ENCODE peak calls at places on chromosomes 2 and 18, in nine cellular contexts. E is KBM-7; W is left lobe of liver; T is smooth muscle cell of the brain vasculature; A is activated CD4-positive, alpha-beta T cell treated with anti-CD3 and anti-CD28 coated beads, Interleukin-2, amount 50 U/mL, for 1 hour; S is ELF-1; X is T-helper 9 cell; K is adrenal gland; J is AG08396. G is an unnamed sample.

GRCh38 chr2:27378096-27378808 is 2.3 kb downstream of the ZNF513 start:
- DNase-seq in E (no peak), W (peak), T (no peak), A (no peak), S (no peak), X (no peak), K (peak), J (peak), G (no peak)

GRCh38 chr2:174585657-174586056 is 11.9 kb downstream of the WIPF1 start:
- DNase-seq in E (no peak), W (no peak), T (no peak), A (no peak), S (peak), X (no peak), K (no peak), J (no peak), G (no peak)

GRCh38 chr2:29749843-29750242 is 171.5 kb downstream of the ALK start:
- DNase-seq in E (no peak), W (no peak), T (no peak), A (no peak), S (no peak), X (no peak), K (no peak), J (no peak), G (no peak)

GRCh38 chr2:64214281-64215115 is 70.3 kb upstream of the PELI1 start:
- DNase-seq in E (no peak), W (no peak), T (no peak), A (no peak), S (no peak), X (no peak), K (no peak), J (no peak), G (no peak)

GRCh38 chr2:58448065-58448507 is 207.0 kb upstream of the FANCL start:
- DNase-seq in E (peak), W (peak), T (peak), A (no peak), S (peak), X (no peak), K (peak), J (peak), G (peak)

GRCh38 chr18:59388817-59389216 is 29.8 kb upstream of the LMAN1 start:
- DNase-seq in E (no peak), W (no peak), T (no peak), A (no peak), S (no peak), X (no peak), K (no peak), J (no peak), G (no peak)

GRCh38 chr2:51032748-51033355 is 920 bp upstream of the NRXN1 start:
- DNase-seq in E (no peak), W (no peak), T (no peak), A (no peak), S (no peak), X (no peak), K (no peak), J (no peak), G (no peak)

GRCh38 chr18:46073474-46074331 is 1.6 kb upstream of the PSTPIP2 start:
- DNase-seq in E (peak), W (peak), T (peak), A (peak), S (peak), X (no peak), K (peak), J (peak), G (no peak)

GRCh38 chr2:177398290-177398683 is 5.7 kb downstream of the AGPS start:
- DNase-seq in E (no peak), W (no peak), T (no peak), A (no peak), S (no peak), X (no peak), K (no peak), J (no peak), G (no peak)

GRCh38 chr2:94871226-94872087 is at the start of gene TEKT4:
- DNase-seq in E (no peak), W (peak), T (no peak), A (no peak), S (peak), X (no peak), K (no peak), J (no peak), G (no peak)

GRCh38 chr2:71223767-71224333 is 3.1 kb downstream of the PAIP2B start:
- DNase-seq in E (peak), W (peak), T (no peak), A (no peak), S (peak), X (no peak), K (peak), J (no peak), G (peak)

GRCh38 chr18:55264108-55264507 is 304.8 kb upstream of the CCDC68 start:
- DNase-seq in E (no peak), W (no peak), T (no peak), A (no peak), S (no peak), X (no peak), K (peak), J (no peak), G (no peak)

GRCh38 chr2:130823886-130824491 is 12.7 kb upstream of the ARHGEF4 start:
- DNase-seq in E (no peak), W (no peak), T (no peak), A (peak), S (no peak), X (no peak), K (no peak), J (no peak), G (no peak)

GRCh38 chr2:2640818-2641217 is 309.7 kb upstream of the MYT1L start:
- DNase-seq in E (no peak), W (no peak), T (no peak), A (no peak), S (no peak), X (no peak), K (no peak), J (no peak), G (no peak)

GRCh38 chr2:109203246-109204011 is 74.4 kb downstream of the SH3RF3 start:
- DNase-seq in E (no peak), W (peak), T (no peak), A (no peak), S (no peak), X (no peak), K (peak), J (no peak), G (no peak)

GRCh38 chr2:53473762-53474161 is 293.8 kb upstream of the CHAC2 start:
- DNase-seq in E (no peak), W (no peak), T (no peak), A (no peak), S (no peak), X (no peak), K (no peak), J (no peak), G (no peak)

GRCh38 chr18:22113144-22113813 is 56.1 kb upstream of the GATA6 start:
- DNase-seq in E (no peak), W (peak), T (no peak), A (no peak), S (no peak), X (no peak), K (peak), J (no peak), G (no peak)

GRCh38 chr2:33645861-33646260 is 46.8 kb upstream of the FAM98A start:
- DNase-seq in E (no peak), W (no peak), T (no peak), A (no peak), S (no peak), X (no peak), K (no peak), J (no peak), G (no peak)

GRCh38 chr2:216490061-216490460 is 8.6 kb upstream of the RPL37A start:
- DNase-seq in E (peak), W (no peak), T (no peak), A (no peak), S (no peak), X (no peak), K (no peak), J (peak), G (no peak)

GRCh38 chr2:421406-421805 is 133.5 kb upstream of the ALKAL2 start:
- DNase-seq in E (no peak), W (no peak), T (no peak), A (no peak), S (no peak), X (no peak), K (no peak), J (no peak), G (no peak)

GRCh38 chr2:102619414-102620319 is at the start of gene SLC9A2:
- DNase-seq in E (peak), W (peak), T (no peak), A (no peak), S (peak), X (no peak), K (no peak), J (peak), G (no peak)

GRCh38 chr2:241692448-241692847 is 5.8 kb upstream of the DTYMK start:
- DNase-seq in E (no peak), W (no peak), T (no peak), A (no peak), S (no peak), X (no peak), K (no peak), J (peak), G (no peak)

GRCh38 chr2:216551669-216552068 is 53.0 kb downstream of the RPL37A start:
- DNase-seq in E (no peak), W (no peak), T (no peak), A (no peak), S (no peak), X (no peak), K (no peak), J (no peak), G (no peak)

GRCh38 chr2:78127428-78127827 is 605.3 kb upstream of the LRRTM4 start:
- DNase-seq in E (no peak), W (no peak), T (no peak), A (no peak), S (no peak), X (no peak), K (no peak), J (no peak), G (no peak)

GRCh38 chr2:156800781-156801366 is 364.7 kb downstream of the GPD2 start:
- DNase-seq in E (no peak), W (no peak), T (no peak), A (no peak), S (no peak), X (no peak), K (no peak), J (no peak), G (no peak)

GRCh38 chr2:86021396-86022378 is 84.0 kb downstream of the POLR1A start:
- DNase-seq in E (no peak), W (no peak), T (no peak), A (no peak), S (no peak), X (no peak), K (no peak), J (peak), G (no peak)

GRCh38 chr2:186164325-186164724 is 321.7 kb upstream of the ZC3H15 start:
- DNase-seq in E (no peak), W (no peak), T (no peak), A (no peak), S (no peak), X (no peak), K (no peak), J (no peak), G (no peak)

GRCh38 chr2:46720592-46721185 is 194.9 kb downstream of the MCFD2 start:
- DNase-seq in E (no peak), W (no peak), T (peak), A (no peak), S (no peak), X (no peak), K (no peak), J (no peak), G (no peak)

GRCh38 chr2:62398295-62398855 is 107.6 kb downstream of the TMEM17 start:
- DNase-seq in E (peak), W (no peak), T (no peak), A (no peak), S (no peak), X (no peak), K (no peak), J (no peak), G (no peak)

GRCh38 chr2:172869861-172870260 is 134.2 kb downstream of the RAPGEF4 start:
- DNase-seq in E (no peak), W (no peak), T (no peak), A (no peak), S (no peak), X (no peak), K (no peak), J (no peak), G (no peak)

GRCh38 chr18:51037230-51037629 is 7.2 kb downstream of the SMAD4 start:
- DNase-seq in E (no peak), W (no peak), T (no peak), A (no peak), S (no peak), X (no peak), K (no peak), J (no peak), G (no peak)

GRCh38 chr18:13579874-13580273 is 146.5 kb downstream of the FAM210A start:
- DNase-seq in E (peak), W (no peak), T (no peak), A (no peak), S (no peak), X (no peak), K (no peak), J (no peak), G (no peak)

GRCh38 chr18:62388855-62389760 is 64.0 kb downstream of the TNFRSF11A start:
- DNase-seq in E (no peak), W (no peak), T (no peak), A (no peak), S (peak), X (no peak), K (no peak), J (peak), G (no peak)

G was measured in pulmonary artery endothelial cell.